ENCODE peak calls at places on chromosomes 6 and 20, in eight cellular contexts. F is activated T-cell treated with anti-CD3 and anti-CD28 coated beads for 1 hour; A is astrocyte of the cerebellum; G is dermis blood vessel endothelial cell; Q is T-helper 17 cell; I is pons; W is activated CD4-positive, alpha-beta T cell treated with anti-CD3 and anti-CD28 coated beads, Interleukin-2, amount 50 U/mL, for 24 hours; S is adrenal gland. Z is an unnamed sample.

GRCh38 chr20:53763707-53764415 is 170.2 kb upstream of the ZNF217 start:
- DNase-seq in Q (no peak), G (peak), W (no peak), A (peak), F (no peak), I (no peak), S (no peak), Z (no peak)

GRCh38 chr6:9467746-9468145 is 947.1 kb downstream of the TFAP2A start:
- DNase-seq in W (no peak), Q (no peak), I (no peak), S (no peak), A (no peak), G (no peak), F (no peak), Z (no peak)

GRCh38 chr6:18327621-18328548 is 59.3 kb upstream of the RNF144B start:
- DNase-seq in G (peak), S (no peak), Q (no peak), W (no peak), A (no peak), I (no peak), F (no peak), Z (peak)

GRCh38 chr6:168546730-168547129 is 105.7 kb downstream of the SMOC2 start:
- DNase-seq in A (no peak), S (no peak), G (no peak), Q (no peak), W (no peak), F (no peak), I (no peak), Z (no peak)

GRCh38 chr20:1370548-1371110 is 22.2 kb downstream of the FKBP1A start:
- DNase-seq in S (no peak), G (no peak), A (no peak), W (no peak), I (no peak), F (no peak), Q (no peak), Z (no peak)

GRCh38 chr20:54103067-54103761 is 32.8 kb upstream of the BCAS1 start:
- DNase-seq in A (peak), W (peak), Q (peak), S (peak), G (peak), I (peak), F (peak), Z (peak)

GRCh38 chr6:36911946-36912555 is 26.3 kb downstream of the C6orf89 start:
- DNase-seq in I (peak), G (peak), Q (peak), W (peak), F (no peak), A (no peak), S (no peak), Z (no peak)

GRCh38 chr6:1392813-1393640 is 3.7 kb downstream of the FOXF2 start:
- DNase-seq in A (no peak), I (no peak), W (no peak), G (no peak), F (no peak), S (no peak), Q (no peak), Z (no peak)

GRCh38 chr20:49676581-49677291 is 36.9 kb downstream of the B4GALT5 start:
- DNase-seq in A (no peak), W (no peak), Q (peak), F (no peak), G (peak), I (no peak), S (no peak), Z (no peak)

GRCh38 chr6:31086788-31087440 is 25.5 kb downstream of the C6orf15 start:
- DNase-seq in G (peak), S (no peak), W (no peak), A (no peak), F (no peak), I (no peak), Q (no peak), Z (no peak)

GRCh38 chr6:16345449-16346330 is 107.3 kb downstream of the GMPR start:
- DNase-seq in W (no peak), S (no peak), F (no peak), Q (no peak), I (no peak), A (peak), G (peak), Z (no peak)

GRCh38 chr20:37786043-37786442 is 92.2 kb downstream of the CTNNBL1 start:
- DNase-seq in W (no peak), G (no peak), F (no peak), I (no peak), A (no peak), S (no peak), Q (no peak), Z (no peak)

GRCh38 chr6:56814308-56814707 is 140.6 kb upstream of the BEND6 start:
- DNase-seq in A (no peak), I (peak), S (no peak), Q (no peak), G (no peak), W (no peak), F (no peak), Z (no peak)

GRCh38 chr6:170020041-170020583 is 268.7 kb downstream of the ERMARD start:
- DNase-seq in G (no peak), A (no peak), F (no peak), W (no peak), Q (no peak), I (no peak), S (no peak), Z (no peak)

GRCh38 chr6:88982720-88983119 is 19.3 kb upstream of the RNGTT start:
- DNase-seq in W (no peak), S (peak), G (peak), I (peak), F (no peak), Q (no peak), A (peak), Z (peak)

Z was measured in testis.